ENCODE peak calls at places on chromosomes 5 and 9, in four cellular contexts. G, S, M and W are unnamed samples.
A peak's percentile ranks its signal among the peaks of the same experiment; 100 is the strongest.

GRCh38 chr5:84382363-84383295 is 2.1 kb downstream of the EDIL3 start:
- DNase-seq in G (no peak), M (peak; percentile 54), S (peak; percentile 69), W (peak; percentile 13)

GRCh38 chr9:131583836-131584555 is 38.7 kb downstream of the PRRT1B start:
- DNase-seq in G (no peak), M (no peak), S (no peak), W (no peak)

GRCh38 chr9:85741112-85741874 is 461 bp downstream of the AGTPBP1 start:
- DNase-seq in G (no peak), M (peak; percentile 65), S (peak; percentile 56), W (peak; percentile 30)

GRCh38 chr9:81465468-81466002 is 223.8 kb downstream of the TLE1 start:
- DNase-seq in S (no peak), G (no peak), M (no peak), W (no peak)

GRCh38 chr5:82417776-82418607 is 139.8 kb upstream of the RPS23 start:
- DNase-seq in S (no peak), M (no peak), G (no peak), W (no peak)

GRCh38 chr5:170216262-170216864 is 16.4 kb upstream of the C5orf58 start:
- DNase-seq in G (no peak), S (no peak), M (no peak), W (peak; percentile 41)

GRCh38 chr5:96388186-96388585 is 44.9 kb downstream of the PCSK1 start:
- DNase-seq in G (no peak), M (no peak), S (no peak), W (no peak)

GRCh38 chr5:75921011-75921410 is 162.2 kb upstream of the SV2C start:
- DNase-seq in M (no peak), G (no peak), S (no peak), W (no peak)

GRCh38 chr9:135570456-135570855 is 8.9 kb downstream of the PAEP start:
- DNase-seq in G (no peak), S (no peak), M (no peak), W (no peak)

GRCh38 chr9:37998881-37999311 is 70.1 kb downstream of the SHB start:
- DNase-seq in S (no peak), G (no peak), M (no peak), W (no peak)

GRCh38 chr9:96621619-96622018 is 2.0 kb upstream of the CDC14B start:
- DNase-seq in G (no peak), S (no peak), M (no peak), W (no peak)

GRCh38 chr5:36442352-36442751 is 140.7 kb upstream of the RANBP3L start:
- DNase-seq in S (no peak), G (no peak), M (no peak), W (peak; percentile 93)

GRCh38 chr5:39194466-39195136 is 24.8 kb downstream of the FYB1 start:
- DNase-seq in S (no peak), G (no peak), M (no peak), W (peak; percentile 93)

GRCh38 chr9:118577121-118577520 is 792.1 kb downstream of the BRINP1 start:
- DNase-seq in M (no peak), S (no peak), G (no peak), W (no peak)

GRCh38 chr5:39214912-39215709 is 4.3 kb downstream of the FYB1 start:
- DNase-seq in M (no peak), S (no peak), G (no peak), W (no peak)

GRCh38 chr5:27328480-27328879 is 290.1 kb upstream of the CDH9 start:
- DNase-seq in S (no peak), G (no peak), M (no peak), W (no peak)

GRCh38 chr5:151222769-151223446 is 984 bp downstream of the CCDC69 start:
- DNase-seq in G (no peak), S (peak; percentile 49), M (no peak), W (no peak)

GRCh38 chr5:155128786-155129512 is 115.4 kb downstream of the KIF4B start:
- DNase-seq in S (no peak), G (no peak), M (no peak), W (no peak)

GRCh38 chr9:88751781-88752180 is 216.8 kb downstream of the NXNL2 start:
- DNase-seq in G (no peak), S (no peak), M (no peak), W (no peak)

GRCh38 chr9:132404228-132404881 is 2.3 kb downstream of the TTF1 start:
- DNase-seq in S (no peak), G (no peak), M (no peak), W (no peak)

GRCh38 chr9:69762527-69762926 is 2.7 kb upstream of the PTAR1 start:
- DNase-seq in M (no peak), G (no peak), S (no peak), W (peak; percentile 41)

GRCh38 chr5:156879665-156880285 is 29.7 kb downstream of the PPP1R2B start:
- DNase-seq in G (no peak), S (no peak), M (no peak), W (no peak)

GRCh38 chr5:91092859-91093843 is 290.0 kb downstream of the ARRDC3 start:
- DNase-seq in S (no peak), G (no peak), M (no peak), W (peak; percentile 67)

GRCh38 chr9:137083418-137084004 is 3.3 kb upstream of the MAN1B1 start:
- DNase-seq in M (no peak), S (peak; percentile 52), G (no peak), W (peak; percentile 51)
- H2AFZ ChIP-seq in M (peak overlapping the region; percentile 27), S (no peak overlapping the region), G (no peak overlapping the region), W (no peak overlapping the region)

GRCh38 chr9:33076360-33077004 is at the start of gene SMU1:
- DNase-seq in S (peak; percentile 99), M (peak; percentile 94), G (peak; percentile 95), W (peak; percentile 99)
- H3K23ac ChIP-seq in S (no peak within 1 kb of the TSS), M (peak within 1 kb of the TSS; percentile 89), G (no peak within 1 kb of the TSS), W (no peak within 1 kb of the TSS)

DNA sequence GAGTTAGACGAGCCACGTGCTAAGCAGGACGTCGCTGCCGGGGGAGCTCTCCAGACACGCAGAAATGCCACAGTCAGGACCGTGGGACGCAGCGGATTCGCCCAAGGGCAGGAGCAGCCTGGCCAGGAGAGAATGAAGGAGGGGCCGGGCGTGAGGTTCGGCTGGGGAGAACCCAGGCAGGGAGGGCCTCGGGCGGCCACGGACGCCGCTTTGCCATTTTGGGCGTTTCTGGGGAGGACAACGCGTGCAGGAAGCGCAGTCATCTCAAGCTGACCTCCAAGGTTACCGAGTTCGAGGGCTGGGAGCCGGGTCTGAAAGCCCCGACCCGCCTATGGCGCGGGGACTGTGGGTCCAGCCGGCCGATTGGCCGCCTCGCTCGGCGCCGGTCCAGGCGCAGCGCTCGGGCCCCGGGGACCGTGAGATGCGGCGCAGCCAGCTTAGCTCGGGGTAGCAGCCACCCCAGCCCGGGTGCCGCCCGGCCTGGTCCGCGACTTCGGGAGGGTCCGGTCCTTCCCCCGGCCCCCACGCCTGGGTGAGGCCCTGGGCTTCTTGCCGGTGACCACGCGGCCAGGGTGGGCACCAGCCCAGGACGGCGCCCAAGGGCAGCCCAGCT is 761 bp upstream of the MAN1B1 start:
- DNase-seq in G (no peak), M (no peak), S (no peak), W (peak; percentile 68)
- H2BK12ac ChIP-seq in G (no peak overlapping the region), M (peak overlapping the region; percentile 81), S (no peak overlapping the region), W (no peak overlapping the region)

GRCh38 chr9:14207352-14207995 is 106.5 kb downstream of the NFIB start:
- DNase-seq in S (no peak), G (no peak), M (no peak), W (no peak)

GRCh38 chr9:14205463-14205862 is 108.5 kb downstream of the NFIB start:
- DNase-seq in G (no peak), S (no peak), M (no peak), W (peak; percentile 69)

GRCh38 chr9:14198544-14199510 is 115.1 kb downstream of the NFIB start:
- DNase-seq in M (no peak), G (no peak), S (no peak), W (no peak)

GRCh38 chr9:14198049-14198448 is 115.9 kb downstream of the NFIB start:
- DNase-seq in M (no peak), G (no peak), S (no peak), W (no peak)

DNA sequence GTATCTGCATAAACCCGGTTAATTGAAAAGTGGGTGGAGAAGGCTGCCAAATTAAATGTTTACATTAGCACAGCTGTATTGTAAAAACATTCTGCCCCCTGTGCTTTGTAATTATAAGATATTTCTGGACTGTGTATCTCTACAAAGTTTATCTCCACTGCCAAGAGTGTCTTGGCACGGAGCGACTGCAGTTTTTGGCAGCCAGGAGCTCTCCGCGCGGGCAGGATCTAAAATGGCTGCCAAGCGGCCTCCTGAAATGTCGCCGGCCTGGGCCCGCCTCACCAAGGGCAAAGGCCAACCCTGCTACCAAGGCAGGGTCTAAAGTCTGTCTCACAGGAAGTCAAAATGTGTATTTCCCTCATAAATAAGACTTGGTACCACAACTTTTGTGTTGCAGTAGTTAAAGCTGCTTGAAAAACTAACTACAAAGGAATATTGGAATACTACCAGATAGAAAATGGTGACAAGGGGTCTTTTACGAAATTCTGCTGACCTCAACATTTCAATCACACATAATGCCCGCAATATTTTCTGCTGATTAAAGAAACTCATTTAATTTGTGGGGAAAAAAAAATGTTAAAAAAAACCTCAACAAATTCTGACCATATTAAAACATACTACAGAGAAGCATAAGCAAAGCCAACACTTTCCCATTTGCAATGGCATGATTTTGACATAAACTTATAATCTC is 110.4 kb downstream of the NFIB start:
- DNase-seq in M (no peak), G (no peak), S (no peak), W (no peak)
- H2AFZ ChIP-seq in M (peak overlapping the region; percentile 63), G (no peak overlapping the region), S (no peak overlapping the region), W (no peak overlapping the region)

DNA sequence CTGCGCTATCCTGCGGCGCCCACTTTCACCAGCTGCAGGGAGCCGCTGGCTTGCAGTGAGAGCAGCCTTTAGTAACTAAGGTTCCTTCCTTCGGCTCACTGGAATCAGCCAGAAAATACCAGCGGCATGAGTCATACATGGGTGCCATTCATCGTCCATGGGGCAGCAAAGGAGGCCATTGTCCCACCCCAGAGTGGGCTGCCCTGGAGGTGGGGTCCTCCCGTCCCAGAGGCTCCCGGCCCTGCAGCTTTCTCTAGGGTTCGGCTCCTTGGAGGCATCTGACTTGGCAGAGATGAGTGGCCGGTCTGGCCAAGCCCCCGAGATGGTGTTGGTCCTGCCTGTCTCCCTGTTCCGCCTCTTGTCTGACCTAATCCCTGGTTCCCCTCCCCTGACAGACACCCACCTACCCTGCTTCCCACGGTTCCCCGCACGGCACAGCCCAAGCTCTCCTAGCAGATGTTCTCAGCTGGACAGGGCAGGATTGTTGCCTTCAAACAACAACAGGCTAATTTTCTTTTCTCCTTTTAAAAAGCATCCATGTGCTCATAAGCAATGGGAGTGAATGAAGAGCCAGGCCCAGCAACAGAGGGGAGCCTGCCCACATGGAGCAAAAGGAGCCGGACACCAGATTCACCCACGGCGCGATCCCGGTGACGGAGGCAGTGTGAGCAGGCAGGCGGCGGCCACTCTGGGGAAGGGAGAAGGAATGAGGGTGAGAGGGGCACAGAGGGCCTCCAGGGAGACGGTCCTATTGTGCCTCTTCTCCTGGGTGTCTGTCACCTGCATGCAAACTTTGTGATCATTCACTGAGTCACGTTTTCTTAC is 97.0 kb upstream of the COL5A1 start:
- DNase-seq in S (peak; percentile 76), G (peak; percentile 36), M (peak; percentile 57), W (no peak)
- H3K23ac ChIP-seq in S (no peak overlapping the region), G (no peak overlapping the region), M (no peak overlapping the region), W (no peak overlapping the region)